ENCODE peak calls at places on chromosomes 16 and 17, in nine cellular contexts. C is tibial nerve, T is stomach, P is dorsolateral prefrontal cortex, W is esophagus muscularis mucosa, R is uterus, Z is upper lobe of left lung, Q is AG04450, X is mammary epithelial cell. I is an unnamed sample.

GRCh38 chr16:85416267-85417109 is 196.6 kb upstream of the GSE1 start:
- DNase-seq in X (peak; percentile 13), T (peak; percentile 88), R (peak; percentile 27), W (no peak), Z (peak; percentile 92), C (no peak), P (no peak), Q (no peak), I (peak; percentile 82)

GRCh38 chr16:79381552-79382042 is 218.9 kb downstream of the MAF start:
- DNase-seq in P (no peak), R (no peak), Z (no peak), C (peak; percentile 25), Q (no peak), T (no peak), X (no peak), W (no peak), I (no peak)

GRCh38 chr16:27226976-27227705 is 23.8 kb downstream of the KDM8 start:
- DNase-seq in T (no peak), P (no peak), W (no peak), Q (no peak), Z (no peak), X (no peak), R (no peak), C (no peak), I (no peak)

GRCh38 chr16:72467157-72467759 is 295.3 kb upstream of the PMFBP1 start:
- DNase-seq in P (no peak), Q (peak; percentile 6), W (no peak), X (peak; percentile 41), R (no peak), C (no peak), Z (no peak), T (no peak), I (no peak)

GRCh38 chr16:73034374-73034773 is 13.6 kb downstream of the ZFHX3 start:
- DNase-seq in P (no peak), W (no peak), C (no peak), T (no peak), R (no peak), Z (no peak), X (no peak), Q (no peak), I (no peak)

GRCh38 chr16:10866196-10866976 is 10.6 kb upstream of the CIITA start:
- DNase-seq in W (no peak), P (no peak), Q (no peak), R (no peak), C (no peak), X (no peak), T (no peak), Z (peak; percentile 63), I (peak; percentile 42)

GRCh38 chr17:59501690-59502089 is 63.7 kb upstream of the DHX40 start:
- DNase-seq in P (no peak), X (no peak), Z (no peak), Q (no peak), W (no peak), C (no peak), R (no peak), T (no peak), I (no peak)

GRCh38 chr16:48433849-48434530 is 48.8 kb upstream of the SIAH1 start:
- DNase-seq in Z (no peak), P (no peak), R (no peak), C (no peak), T (no peak), Q (no peak), X (no peak), W (no peak), I (no peak)

GRCh38 chr16:61195006-61195405 is 841.2 kb downstream of the CDH8 start:
- DNase-seq in X (no peak), T (no peak), C (no peak), Z (no peak), Q (no peak), R (no peak), W (no peak), P (no peak), I (no peak)

GRCh38 chr17:51722994-51723393 is 435.5 kb downstream of the CA10 start:
- DNase-seq in X (peak; percentile 48), C (no peak), Z (no peak), Q (no peak), T (no peak), W (no peak), R (no peak), P (no peak), I (no peak)

GRCh38 chr17:31907342-31907975 is 6.0 kb upstream of the UTP6 start:
- DNase-seq in Z (no peak), Q (peak; percentile 21), W (no peak), P (no peak), T (peak; percentile 44), X (peak; percentile 39), R (peak; percentile 55), C (peak; percentile 41), I (no peak)

GRCh38 chr17:61366715-61367413 is 32.8 kb upstream of the TBX2 start:
- DNase-seq in Z (no peak), T (peak; percentile 33), R (no peak), W (no peak), P (no peak), X (no peak), C (no peak), Q (no peak), I (no peak)

GRCh38 chr17:43526886-43527648 is 19.1 kb downstream of the ETV4 start:
- DNase-seq in P (no peak), C (no peak), T (no peak), R (no peak), W (no peak), X (no peak), Z (no peak), Q (no peak), I (no peak)

GRCh38 chr17:43528319-43528987 is 17.7 kb downstream of the ETV4 start:
- DNase-seq in Z (peak; percentile 58), R (no peak), W (no peak), C (no peak), X (no peak), P (peak; percentile 46), T (no peak), Q (no peak), I (peak; percentile 60)

GRCh38 chr17:43521389-43521788 is 24.8 kb downstream of the ETV4 start:
- DNase-seq in Q (no peak), Z (no peak), X (no peak), C (no peak), R (no peak), T (no peak), W (no peak), P (no peak), I (no peak)

GRCh38 chr17:43528988-43529814 is 16.9 kb downstream of the ETV4 start:
- DNase-seq in Q (no peak), P (no peak), X (no peak), Z (no peak), R (no peak), W (no peak), T (no peak), C (no peak), I (no peak)

DNA sequence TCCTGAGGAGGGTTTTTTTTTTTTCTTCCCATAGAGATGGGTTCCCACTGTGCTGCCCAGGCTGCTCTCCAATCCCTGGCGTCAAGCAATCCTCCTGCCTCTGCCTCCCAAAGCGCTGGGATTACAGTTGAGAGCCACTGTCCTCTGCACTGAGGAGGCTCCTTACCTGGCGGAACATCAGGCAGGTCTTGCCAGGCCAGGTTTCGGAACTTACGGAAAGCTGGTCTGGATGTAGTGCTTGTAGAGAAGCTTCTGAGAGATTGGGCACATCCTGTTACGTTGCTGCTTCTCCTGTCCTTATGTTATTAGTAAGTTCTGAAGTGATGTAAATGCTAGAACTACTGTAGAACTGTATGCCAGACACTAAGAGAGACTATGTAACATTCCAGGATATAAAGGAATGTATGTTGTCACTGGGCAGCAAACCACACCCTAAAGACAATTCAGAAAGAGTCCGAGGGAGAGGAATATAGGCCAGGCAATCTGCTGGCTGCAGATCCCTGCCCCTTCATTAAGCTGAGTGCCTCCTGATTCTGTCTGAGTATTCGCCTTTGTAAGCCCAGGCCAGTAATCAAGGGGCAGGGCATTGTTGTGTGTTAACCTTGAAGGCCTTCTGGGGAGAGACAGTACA is 21.1 kb downstream of the ETV4 start:
- DNase-seq in P (no peak), Z (no peak), R (no peak), Q (no peak), W (no peak), C (no peak), X (no peak), T (no peak), I (no peak)
- H3K4me3 ChIP-seq in P (no peak overlapping the region), Z (no peak overlapping the region), R (no peak overlapping the region), Q (no peak overlapping the region), W (no peak overlapping the region), C (no peak overlapping the region), X (no peak overlapping the region), T (no peak overlapping the region), I (no peak overlapping the region)

GRCh38 chr17:15456972-15457722 is 10.3 kb downstream of the CDRT4 start:
- DNase-seq in W (no peak), Z (no peak), T (no peak), P (peak; percentile 63), X (no peak), Q (peak; percentile 80), C (peak; percentile 78), R (peak; percentile 77), I (peak; percentile 44)
- TF ChIP-seq CTCF in W (peak; percentile 41), Z (no peak), T (no peak), P (peak; percentile 24), X (no peak), Q (peak; percentile 70), C (peak; percentile 42), R (peak; percentile 46), I (no peak)

DNA sequence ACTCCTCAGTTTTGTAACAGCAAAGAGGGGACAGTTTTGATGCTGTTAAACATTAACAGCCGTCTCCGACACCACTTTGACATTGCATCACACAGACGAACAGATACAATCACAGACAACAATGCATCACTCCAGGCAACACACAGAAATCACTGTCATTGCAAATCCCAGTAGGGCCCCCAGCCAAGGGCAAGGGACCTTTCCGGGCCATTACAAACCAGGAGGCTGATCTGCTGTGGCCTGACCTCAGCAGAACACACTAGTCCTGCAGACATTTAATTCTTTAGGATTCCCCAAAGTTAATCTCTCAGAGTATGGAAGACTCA is 136.2 kb upstream of the RCVRN start:
- DNase-seq in Q (no peak), R (no peak), X (no peak), T (no peak), C (no peak), Z (no peak), W (no peak), P (no peak), I (no peak)
- H3K27ac ChIP-seq in Q (no peak overlapping the region), R (no peak overlapping the region), X (no peak overlapping the region), T (no peak overlapping the region), C (no peak overlapping the region), Z (no peak overlapping the region), W (peak overlapping the region; percentile 62), P (no peak overlapping the region), I (no peak overlapping the region)

DNA sequence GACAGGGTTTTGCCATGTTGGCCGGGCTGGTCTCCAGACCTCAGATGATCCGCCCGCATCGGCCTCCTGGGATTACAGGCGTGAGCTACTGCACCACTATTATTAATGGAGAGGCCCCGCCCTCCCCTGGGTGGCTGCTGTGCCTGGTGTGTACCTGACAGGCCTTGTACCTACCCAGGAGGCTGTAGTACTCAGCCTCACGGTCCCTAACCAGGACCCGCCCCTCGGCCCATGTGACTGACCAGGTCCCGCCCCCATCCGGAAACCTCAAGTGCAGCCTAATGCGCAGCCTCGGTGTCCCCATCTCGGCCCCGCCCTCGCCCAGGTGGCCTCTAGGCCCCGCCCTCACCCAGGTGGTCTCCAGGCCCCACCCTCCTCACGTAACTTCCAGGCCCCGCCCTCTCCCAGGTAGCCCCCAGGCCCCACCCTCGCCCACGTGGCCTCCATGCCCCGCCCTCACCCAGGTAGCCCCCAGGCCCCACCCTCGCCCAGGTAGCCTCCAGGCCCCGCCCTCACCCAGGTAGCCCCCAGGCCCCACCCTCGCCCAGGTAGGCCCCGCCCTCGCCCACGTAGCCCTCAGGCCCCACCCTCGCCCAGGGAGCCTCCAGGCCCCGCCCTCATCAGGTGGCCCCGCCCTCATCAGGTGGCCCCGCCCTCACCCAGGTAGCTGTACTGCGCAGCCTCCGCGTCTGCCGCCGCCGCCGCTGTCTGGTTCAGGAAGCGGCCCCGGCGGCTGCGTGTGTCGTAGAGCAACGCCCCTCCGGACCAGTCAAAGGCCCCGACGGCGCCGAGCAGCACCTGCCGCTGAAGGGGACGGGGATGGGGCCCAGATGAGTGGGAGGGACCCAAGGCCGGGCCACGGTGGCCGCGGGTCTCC is 31.0 kb downstream of the HASPIN start:
- DNase-seq in W (no peak), R (no peak), C (no peak), X (peak; percentile 96), Q (no peak), P (no peak), Z (peak; percentile 97), T (peak; percentile 99), I (peak; percentile 98)
- H3K4me3 ChIP-seq in W (no peak overlapping the region), R (no peak overlapping the region), C (no peak overlapping the region), X (peak overlapping the region; percentile 61), Q (no peak overlapping the region), P (no peak overlapping the region), Z (peak overlapping the region; percentile 56), T (peak overlapping the region; percentile 53), I (peak overlapping the region; percentile 70)

I was measured in pancreas.